ENCODE peak calls at places on chromosomes 2 and 18, in eight cellular contexts. H, W, B, A, N, E, J and P are unnamed samples.

GRCh38 chr2:27932396-27932795 is 41.9 kb downstream of the BABAM2 start:
- DNase-seq in W (no peak), A (no peak), N (peak), E (no peak), H (peak), J (peak), B (no peak), P (no peak)

GRCh38 chr2:207869784-207870778 is 100.4 kb upstream of the FZD5 start:
- DNase-seq in A (no peak), E (peak), B (no peak), H (peak), J (peak), W (no peak), N (peak), P (peak)

GRCh38 chr2:224646242-224646846 is 61.2 kb upstream of the CUL3 start:
- DNase-seq in H (peak), N (no peak), J (peak), A (no peak), W (peak), B (no peak), E (no peak), P (peak)

GRCh38 chr18:46542545-46542944 is 114.5 kb downstream of the LOXHD1 start:
- DNase-seq in B (no peak), W (peak), N (no peak), H (peak), J (no peak), E (no peak), A (no peak), P (no peak)

GRCh38 chr2:56230171-56230570 is 46.4 kb downstream of the CCDC85A start:
- DNase-seq in W (no peak), E (no peak), J (no peak), B (no peak), A (no peak), H (peak), N (no peak), P (no peak)

GRCh38 chr2:12168354-12169059 is 422.1 kb downstream of the LPIN1 start:
- DNase-seq in J (no peak), E (no peak), N (no peak), B (no peak), A (no peak), W (peak), H (no peak), P (no peak)

GRCh38 chr2:47321411-47322031 is 81.4 kb upstream of the MSH2 start:
- DNase-seq in E (no peak), J (peak), A (no peak), W (no peak), N (no peak), B (no peak), H (no peak), P (no peak)

GRCh38 chr2:11009866-11010265 is 98.1 kb downstream of the KCNF1 start:
- DNase-seq in A (no peak), N (no peak), W (no peak), J (no peak), B (no peak), E (no peak), H (no peak), P (no peak)

GRCh38 chr2:137367361-137367760 is 596.9 kb upstream of the HNMT start:
- DNase-seq in A (no peak), W (no peak), E (no peak), B (no peak), J (no peak), H (peak), N (no peak), P (no peak)

GRCh38 chr2:3377279-3377611 is 373 bp downstream of the EIPR1 start:
- DNase-seq in W (no peak), A (peak), E (no peak), H (peak), N (peak), J (peak), B (no peak), P (no peak)

GRCh38 chr2:120864981-120865380 is 129.3 kb downstream of the GLI2 start:
- DNase-seq in H (peak), E (no peak), N (no peak), A (no peak), J (no peak), W (no peak), B (no peak), P (no peak)

GRCh38 chr2:239802101-239802649 is 223.0 kb downstream of the NDUFA10 start:
- DNase-seq in J (no peak), W (no peak), A (no peak), N (no peak), B (peak), E (no peak), H (no peak), P (no peak)

GRCh38 chr18:78982186-78982585 is 2.6 kb downstream of the SALL3 start:
- DNase-seq in N (no peak), J (no peak), E (no peak), B (no peak), W (no peak), H (no peak), A (no peak), P (no peak)

GRCh38 chr2:142881619-142882018 is 4.2 kb downstream of the KYNU start:
- DNase-seq in H (no peak), J (no peak), N (no peak), W (no peak), A (no peak), E (no peak), B (no peak), P (no peak)

GRCh38 chr18:68564961-68565360 is 149.9 kb downstream of the TMX3 start:
- DNase-seq in A (no peak), H (peak), N (no peak), W (no peak), E (peak), B (no peak), J (no peak), P (no peak)

GRCh38 chr2:144780983-144781382 is 261.1 kb upstream of the ZEB2 start:
- DNase-seq in A (no peak), N (no peak), B (no peak), J (no peak), H (peak), E (peak), W (no peak), P (no peak)

GRCh38 chr2:226611944-226612318 is 187.7 kb downstream of the IRS1 start:
- DNase-seq in B (no peak), N (no peak), E (no peak), J (peak), H (peak), W (no peak), A (no peak), P (no peak)

GRCh38 chr18:12880532-12880892 is 3.5 kb downstream of the PTPN2 start:
- DNase-seq in E (no peak), H (no peak), W (no peak), N (no peak), J (no peak), A (no peak), B (no peak), P (no peak)

GRCh38 chr2:10688921-10689807 is 611 bp downstream of the NOL10 start:
- DNase-seq in H (peak), W (peak), A (peak), E (no peak), J (peak), N (no peak), B (peak), P (no peak)

GRCh38 chr2:1746174-1747064 is 2.1 kb upstream of the PXDN start:
- DNase-seq in A (no peak), J (no peak), N (no peak), E (no peak), W (no peak), B (no peak), H (no peak), P (no peak)

GRCh38 chr2:154375625-154376020 is 322.9 kb upstream of the KCNJ3 start:
- DNase-seq in W (peak), E (no peak), B (no peak), J (peak), H (peak), N (no peak), A (no peak), P (peak)

GRCh38 chr2:19352946-19353720 is 5.3 kb downstream of the OSR1 start:
- DNase-seq in H (no peak), N (no peak), B (no peak), W (no peak), E (no peak), J (no peak), A (no peak), P (no peak)

GRCh38 chr2:26448651-26449050 is 29.3 kb downstream of the OTOF start:
- DNase-seq in J (no peak), W (no peak), H (no peak), A (no peak), B (no peak), N (no peak), E (no peak), P (no peak)

GRCh38 chr2:20415511-20415918 is 31.4 kb upstream of the RHOB start:
- DNase-seq in E (no peak), N (no peak), A (no peak), W (no peak), H (peak), B (no peak), J (peak), P (no peak)

GRCh38 chr2:48248251-48248933 is 281.6 kb upstream of the STON1 start:
- DNase-seq in A (peak), N (peak), H (peak), J (peak), E (peak), B (no peak), W (peak), P (peak)

GRCh38 chr2:148565272-148565894 is 79.2 kb upstream of the EPC2 start:
- DNase-seq in A (no peak), W (no peak), J (no peak), N (no peak), H (no peak), E (no peak), B (no peak), P (no peak)

GRCh38 chr18:58668897-58669296 is 2.4 kb upstream of the MALT1 start:
- DNase-seq in B (no peak), W (no peak), A (no peak), E (no peak), J (peak), N (peak), H (peak), P (no peak)

GRCh38 chr2:230447455-230448451 is 31.8 kb downstream of the SP100 start:
- DNase-seq in W (no peak), H (no peak), N (no peak), B (no peak), A (no peak), J (no peak), E (no peak), P (no peak)

GRCh38 chr2:8021942-8022341 is 659.9 kb upstream of the ID2 start:
- DNase-seq in J (no peak), N (no peak), W (no peak), H (no peak), B (no peak), E (no peak), A (no peak), P (no peak)

GRCh38 chr18:11027862-11028261 is 121.5 kb downstream of the PIEZO2 start:
- DNase-seq in N (no peak), H (no peak), W (no peak), B (no peak), E (no peak), J (no peak), A (no peak), P (no peak)

GRCh38 chr2:28201711-28202180 is 190.9 kb upstream of the FOSL2 start:
- DNase-seq in A (no peak), H (no peak), W (no peak), N (no peak), B (no peak), J (no peak), E (no peak), P (no peak)

DNA sequence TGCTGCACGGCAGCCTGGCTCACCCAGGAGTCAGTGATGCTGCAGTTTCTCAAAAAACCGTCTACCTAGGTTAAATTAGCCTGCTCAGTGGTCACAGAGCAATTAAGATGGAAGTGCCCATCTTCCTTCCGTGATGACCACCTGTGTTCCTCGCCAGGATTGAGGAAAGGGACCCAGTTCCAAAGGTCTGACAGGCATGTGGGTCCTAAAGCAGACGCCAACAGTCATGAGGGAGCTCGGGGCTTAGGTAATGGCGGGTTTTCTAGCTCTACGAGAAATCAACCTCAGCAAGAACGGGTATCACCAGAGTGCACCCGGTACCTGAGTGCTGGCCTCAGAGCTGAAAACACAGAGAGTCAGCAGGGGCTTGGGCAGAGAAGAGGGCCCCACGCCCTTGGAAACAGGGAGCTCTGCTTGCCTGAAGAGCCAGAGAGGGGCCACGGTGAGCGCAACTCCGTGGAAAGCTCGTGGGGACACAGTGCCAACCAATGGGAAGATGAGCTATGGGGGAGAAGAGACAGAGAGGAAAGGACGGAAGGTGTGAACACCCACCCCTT is 34.3 kb upstream of the DNMT3A start:
- DNase-seq in N (no peak), H (no peak), J (no peak), W (no peak), E (no peak), A (no peak), B (peak), P (no peak)
- H3K4me3 ChIP-seq in N (no peak), H (peak), J (peak), W (no peak), E (no peak), A (no peak), B (peak), P (no peak)

DNA sequence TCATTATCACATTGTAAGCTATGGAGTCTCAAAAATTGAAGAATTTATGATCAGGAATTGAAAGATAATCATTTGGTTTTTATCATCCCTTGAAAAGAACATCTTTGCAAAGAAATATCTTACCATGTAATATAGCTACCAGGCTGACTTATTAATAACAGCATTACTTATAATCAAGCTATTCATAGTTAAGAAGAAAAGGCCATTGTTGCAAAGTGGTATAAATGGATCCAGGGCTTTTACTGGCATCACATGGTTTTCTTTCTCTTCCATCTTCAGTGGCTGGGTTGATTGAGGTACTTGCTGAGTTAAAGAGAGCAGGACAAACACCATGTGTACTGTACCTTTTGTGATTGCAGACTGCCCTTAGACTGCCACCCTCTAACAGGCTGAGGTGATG is 39.6 kb downstream of the MFSD6 start:
- DNase-seq in E (no peak), W (no peak), H (no peak), N (no peak), B (no peak), A (no peak), J (no peak), P (no peak)
- H3K4me3 ChIP-seq in E (no peak), W (no peak), H (no peak), N (no peak), B (no peak), A (no peak), J (no peak), P (no peak)

GRCh38 chr2:177242136-177242987 is 22.2 kb downstream of the NFE2L2 start:
- DNase-seq in W (no peak), H (peak), N (peak), B (no peak), J (peak), E (peak), A (no peak), P (peak)
- H3K4me3 ChIP-seq in W (no peak), H (peak), N (peak), B (no peak), J (peak), E (no peak), A (no peak), P (no peak)

GRCh38 chr2:235170536-235171510 is 219.0 kb downstream of the SH3BP4 start:
- DNase-seq in N (peak), W (peak), H (peak), J (peak), B (no peak), A (no peak), E (peak), P (peak)
- H3K4me3 ChIP-seq in N (peak), W (no peak), H (peak), J (no peak), B (no peak), A (no peak), E (no peak), P (no peak)